ENCODE peak calls at places on chromosomes 5 and 9, in eight cellular contexts. One of them, this sample, is unnamed.

GRCh38 chr9:136050706-136051567 is 44.2 kb downstream of the NACC2 start:
- DNase-seq in breast epithelium: peak; percentile 17
- DNase-seq in neural crest cell: peak; percentile 28
- DNase-seq in SK-N-SH: peak; percentile 81
- DNase-seq in sigmoid colon: peak; percentile 60
- DNase-seq in AG09309: no peak
- DNase-seq in type B pancreatic cell: peak; percentile 73
- DNase-seq in choroid plexus epithelial cell: no peak
- DNase-seq in this sample: peak; percentile 17

GRCh38 chr5:126736141-126736540 is 40.8 kb upstream of the LMNB1 start:
- DNase-seq in breast epithelium: no peak
- DNase-seq in neural crest cell: no peak
- DNase-seq in SK-N-SH: no peak
- DNase-seq in sigmoid colon: no peak
- DNase-seq in AG09309: no peak
- DNase-seq in type B pancreatic cell: no peak
- DNase-seq in choroid plexus epithelial cell: no peak
- DNase-seq in this sample: no peak

GRCh38 chr9:106560540-106560939 is 302.4 kb upstream of the ZNF462 start:
- DNase-seq in breast epithelium: no peak
- DNase-seq in neural crest cell: no peak
- DNase-seq in SK-N-SH: no peak
- DNase-seq in sigmoid colon: no peak
- DNase-seq in AG09309: no peak
- DNase-seq in type B pancreatic cell: no peak
- DNase-seq in choroid plexus epithelial cell: no peak
- DNase-seq in this sample: no peak

GRCh38 chr5:156883316-156883875 is 33.3 kb downstream of the PPP1R2B start:
- DNase-seq in breast epithelium: no peak
- DNase-seq in neural crest cell: no peak
- DNase-seq in SK-N-SH: no peak
- DNase-seq in sigmoid colon: no peak
- DNase-seq in AG09309: no peak
- DNase-seq in type B pancreatic cell: no peak
- DNase-seq in choroid plexus epithelial cell: no peak
- DNase-seq in this sample: no peak

GRCh38 chr5:5702934-5703333 is 280.5 kb downstream of the ICE1 start:
- DNase-seq in breast epithelium: no peak
- DNase-seq in neural crest cell: no peak
- DNase-seq in SK-N-SH: no peak
- DNase-seq in sigmoid colon: no peak
- DNase-seq in AG09309: no peak
- DNase-seq in type B pancreatic cell: no peak
- DNase-seq in choroid plexus epithelial cell: no peak
- DNase-seq in this sample: no peak

GRCh38 chr5:1182633-1183423 is 18.6 kb upstream of the SLC6A19 start:
- DNase-seq in breast epithelium: no peak
- DNase-seq in neural crest cell: peak; percentile 44
- DNase-seq in SK-N-SH: no peak
- DNase-seq in sigmoid colon: no peak
- DNase-seq in AG09309: no peak
- DNase-seq in type B pancreatic cell: no peak
- DNase-seq in choroid plexus epithelial cell: no peak
- DNase-seq in this sample: peak; percentile 63

GRCh38 chr9:3857673-3858072 is 331.9 kb upstream of the RFX3 start:
- DNase-seq in breast epithelium: no peak
- DNase-seq in neural crest cell: no peak
- DNase-seq in SK-N-SH: no peak
- DNase-seq in sigmoid colon: no peak
- DNase-seq in AG09309: no peak
- DNase-seq in type B pancreatic cell: no peak
- DNase-seq in choroid plexus epithelial cell: no peak
- DNase-seq in this sample: no peak

GRCh38 chr9:129501771-129502324 is 119.1 kb downstream of the C9orf50 start:
- DNase-seq in breast epithelium: no peak
- DNase-seq in neural crest cell: no peak
- DNase-seq in SK-N-SH: no peak
- DNase-seq in sigmoid colon: peak; percentile 76
- DNase-seq in AG09309: no peak
- DNase-seq in type B pancreatic cell: no peak
- DNase-seq in choroid plexus epithelial cell: peak; percentile 67
- DNase-seq in this sample: no peak

GRCh38 chr5:134100283-134101011 is 14.0 kb upstream of the TCF7 start:
- DNase-seq in breast epithelium: no peak
- DNase-seq in neural crest cell: no peak
- DNase-seq in SK-N-SH: peak; percentile 45
- DNase-seq in sigmoid colon: no peak
- DNase-seq in AG09309: no peak
- DNase-seq in type B pancreatic cell: no peak
- DNase-seq in choroid plexus epithelial cell: peak; percentile 83
- DNase-seq in this sample: no peak

GRCh38 chr9:112112941-112113399 is 62.1 kb downstream of the SUSD1 start:
- DNase-seq in breast epithelium: no peak
- DNase-seq in neural crest cell: no peak
- DNase-seq in SK-N-SH: peak; percentile 24
- DNase-seq in sigmoid colon: no peak
- DNase-seq in AG09309: no peak
- DNase-seq in type B pancreatic cell: no peak
- DNase-seq in choroid plexus epithelial cell: peak; percentile 47
- DNase-seq in this sample: peak; percentile 23

GRCh38 chr9:112112519-112112918 is 62.6 kb downstream of the SUSD1 start:
- DNase-seq in breast epithelium: no peak
- DNase-seq in neural crest cell: no peak
- DNase-seq in SK-N-SH: no peak
- DNase-seq in sigmoid colon: no peak
- DNase-seq in AG09309: peak; percentile 73
- DNase-seq in type B pancreatic cell: no peak
- DNase-seq in choroid plexus epithelial cell: peak; percentile 78
- DNase-seq in this sample: peak; percentile 72

GRCh38 chr9:112115109-112115508 is 60.0 kb downstream of the SUSD1 start:
- DNase-seq in breast epithelium: no peak
- DNase-seq in neural crest cell: no peak
- DNase-seq in SK-N-SH: no peak
- DNase-seq in sigmoid colon: no peak
- DNase-seq in AG09309: no peak
- DNase-seq in type B pancreatic cell: no peak
- DNase-seq in choroid plexus epithelial cell: no peak
- DNase-seq in this sample: no peak

GRCh38 chr9:112119225-112120045 is 55.7 kb downstream of the SUSD1 start:
- DNase-seq in breast epithelium: no peak
- DNase-seq in neural crest cell: no peak
- DNase-seq in SK-N-SH: no peak
- DNase-seq in sigmoid colon: no peak
- DNase-seq in AG09309: no peak
- DNase-seq in type B pancreatic cell: no peak
- DNase-seq in choroid plexus epithelial cell: peak; percentile 7
- DNase-seq in this sample: no peak

DNA sequence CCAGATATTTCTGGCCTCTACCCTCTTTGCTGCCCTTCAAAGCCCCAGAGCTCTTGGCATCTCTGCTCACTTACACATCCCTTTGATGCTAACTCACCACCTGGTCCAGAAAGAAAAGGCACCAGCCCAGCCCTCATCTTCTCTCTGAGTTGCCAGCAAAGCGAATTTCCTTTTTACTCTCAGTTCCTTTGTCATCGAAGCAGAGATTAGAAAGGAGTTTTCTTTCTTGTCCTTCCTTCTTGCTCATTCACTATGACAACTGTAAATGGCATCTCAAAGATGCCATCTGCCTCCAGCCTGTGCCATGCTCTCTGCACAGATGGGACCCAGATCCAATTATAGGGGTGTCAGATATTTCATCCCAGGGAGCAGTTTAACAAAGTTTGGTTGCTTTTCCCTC is 59.1 kb downstream of the SUSD1 start:
- DNase-seq in breast epithelium: no peak
- DNase-seq in neural crest cell: no peak
- DNase-seq in SK-N-SH: no peak
- DNase-seq in sigmoid colon: no peak
- DNase-seq in AG09309: no peak
- DNase-seq in type B pancreatic cell: no peak
- DNase-seq in choroid plexus epithelial cell: no peak
- DNase-seq in this sample: no peak
- TF ChIP-seq CTCF in breast epithelium: no peak
- TF ChIP-seq CTCF in neural crest cell: no peak
- TF ChIP-seq CTCF in SK-N-SH: no peak
- TF ChIP-seq CTCF in sigmoid colon: no peak
- TF ChIP-seq CTCF in AG09309: no peak
- TF ChIP-seq CTCF in type B pancreatic cell: no peak
- TF ChIP-seq CTCF in choroid plexus epithelial cell: no peak
- TF ChIP-seq CTCF in this sample: no peak

DNA sequence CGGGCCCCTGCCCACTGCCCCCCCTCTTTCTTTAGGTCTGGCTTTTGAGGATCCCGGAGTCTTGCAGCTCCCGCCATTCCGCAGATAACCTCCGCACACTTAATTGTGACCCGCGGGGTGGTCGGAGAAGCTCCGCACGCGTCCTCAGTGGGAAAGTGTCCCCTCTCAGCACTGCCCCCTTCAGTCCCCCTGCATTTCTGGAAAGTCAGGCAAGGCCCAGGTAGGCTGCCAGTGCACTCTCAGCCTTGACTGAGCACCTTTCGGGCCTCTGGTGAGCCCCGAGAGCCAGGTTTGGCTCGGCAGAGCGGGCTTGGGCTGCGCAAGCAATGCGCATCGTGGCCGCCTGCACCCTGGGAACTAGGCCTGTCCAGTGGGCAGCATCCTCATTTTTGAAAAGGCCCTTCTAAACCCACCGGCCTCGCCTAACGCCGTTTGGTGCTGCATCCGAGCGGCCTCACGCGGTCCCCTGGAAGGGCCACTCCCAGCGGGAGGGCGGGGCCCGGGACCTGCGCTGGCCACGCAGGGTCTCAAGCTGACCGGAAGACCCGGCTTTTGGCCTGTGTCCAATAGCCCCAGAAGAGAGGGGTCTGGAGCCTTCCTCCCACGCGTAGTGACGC is 6.7 kb upstream of the DMRT3 start:
- DNase-seq in breast epithelium: no peak
- DNase-seq in neural crest cell: no peak
- DNase-seq in SK-N-SH: no peak
- DNase-seq in sigmoid colon: no peak
- DNase-seq in AG09309: no peak
- DNase-seq in type B pancreatic cell: no peak
- DNase-seq in choroid plexus epithelial cell: no peak
- DNase-seq in this sample: no peak
- TF ChIP-seq CTCF in breast epithelium: no peak
- TF ChIP-seq CTCF in neural crest cell: no peak
- TF ChIP-seq CTCF in SK-N-SH: no peak
- TF ChIP-seq CTCF in sigmoid colon: no peak
- TF ChIP-seq CTCF in AG09309: no peak
- TF ChIP-seq CTCF in type B pancreatic cell: no peak
- TF ChIP-seq CTCF in choroid plexus epithelial cell: no peak
- TF ChIP-seq CTCF in this sample: no peak

DNA sequence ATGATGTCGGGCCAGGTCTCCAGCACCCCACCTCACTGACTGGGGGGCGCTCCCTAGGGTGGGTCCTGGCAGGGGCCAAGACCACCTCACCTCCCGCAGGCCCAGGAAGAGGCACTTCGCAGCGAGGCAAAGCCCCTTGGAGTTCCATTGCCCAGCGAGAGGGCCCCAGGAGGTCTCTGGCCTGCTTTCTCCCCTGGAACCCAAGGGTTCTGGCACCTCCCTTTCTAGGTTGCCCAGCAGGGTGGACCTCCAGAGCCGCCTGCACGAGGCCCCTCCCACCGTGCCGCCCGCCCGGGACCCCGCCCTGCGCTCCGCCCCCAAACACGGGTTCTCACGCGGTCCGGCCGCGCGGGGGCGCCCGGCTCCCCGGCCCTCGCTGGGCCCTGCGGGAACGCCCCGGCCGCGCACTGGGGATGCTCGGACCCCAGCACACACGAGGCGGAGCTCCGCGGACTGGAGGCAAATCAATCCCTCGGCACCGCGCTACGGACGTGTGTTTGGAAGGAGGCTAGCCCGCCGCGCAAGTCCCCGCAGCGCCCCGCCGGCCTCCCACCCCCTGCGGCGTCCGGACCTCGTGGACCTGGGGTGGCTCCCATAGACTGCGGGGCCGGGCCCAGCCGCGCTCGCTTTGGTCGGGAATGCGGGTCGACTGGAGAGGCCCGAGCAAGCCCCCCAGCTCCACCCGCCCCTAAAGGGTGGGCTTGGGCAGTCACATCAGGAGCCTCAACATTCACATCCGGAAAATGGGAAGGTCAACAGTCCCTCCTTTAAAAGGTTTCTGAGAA is 99.5 kb upstream of the LMX1B start:
- DNase-seq in breast epithelium: no peak
- DNase-seq in neural crest cell: peak; percentile 85
- DNase-seq in SK-N-SH: peak; percentile 92
- DNase-seq in sigmoid colon: peak; percentile 70
- DNase-seq in AG09309: no peak
- DNase-seq in type B pancreatic cell: no peak
- DNase-seq in choroid plexus epithelial cell: peak; percentile 36
- DNase-seq in this sample: peak; percentile 83
- TF ChIP-seq CTCF in breast epithelium: no peak
- TF ChIP-seq CTCF in neural crest cell: peak; percentile 66
- TF ChIP-seq CTCF in SK-N-SH: peak; percentile 40
- TF ChIP-seq CTCF in sigmoid colon: no peak
- TF ChIP-seq CTCF in AG09309: peak; percentile 24
- TF ChIP-seq CTCF in type B pancreatic cell: peak; percentile 77
- TF ChIP-seq CTCF in choroid plexus epithelial cell: peak; percentile 16
- TF ChIP-seq CTCF in this sample: peak; percentile 50

DNA sequence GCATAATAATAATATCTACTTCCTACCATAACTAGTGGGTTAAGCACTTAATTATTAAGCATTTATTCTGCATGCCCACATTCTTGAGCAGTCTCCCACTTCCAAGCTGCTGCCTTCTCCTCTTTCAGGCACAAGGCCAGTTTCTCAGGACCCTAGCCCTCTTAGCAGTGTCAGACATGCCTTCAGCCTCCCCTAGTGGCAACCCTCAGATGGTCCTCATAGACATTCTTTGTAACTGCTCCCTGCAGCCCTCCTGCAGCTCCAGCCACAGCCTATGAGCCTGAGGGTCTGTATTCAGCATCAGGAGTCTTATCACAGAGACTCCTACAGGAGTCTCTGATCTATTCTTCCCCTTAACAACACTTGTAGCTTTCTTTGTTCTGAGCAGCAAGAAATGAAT is 3.8 kb downstream of the IL9 start:
- DNase-seq in breast epithelium: no peak
- DNase-seq in neural crest cell: peak; percentile 18
- DNase-seq in SK-N-SH: no peak
- DNase-seq in sigmoid colon: no peak
- DNase-seq in AG09309: no peak
- DNase-seq in type B pancreatic cell: no peak
- DNase-seq in choroid plexus epithelial cell: peak; percentile 15
- DNase-seq in this sample: peak; percentile 74
- TF ChIP-seq CTCF in breast epithelium: no peak
- TF ChIP-seq CTCF in neural crest cell: peak; percentile 46
- TF ChIP-seq CTCF in SK-N-SH: peak; percentile 42
- TF ChIP-seq CTCF in sigmoid colon: no peak
- TF ChIP-seq CTCF in AG09309: no peak
- TF ChIP-seq CTCF in type B pancreatic cell: peak; percentile 65
- TF ChIP-seq CTCF in choroid plexus epithelial cell: peak; percentile 38
- TF ChIP-seq CTCF in this sample: peak; percentile 24

GRCh38 chr9:81522721-81523551 is 166.4 kb downstream of the TLE1 start:
- DNase-seq in breast epithelium: no peak
- DNase-seq in neural crest cell: no peak
- DNase-seq in SK-N-SH: peak; percentile 55
- DNase-seq in sigmoid colon: no peak
- DNase-seq in AG09309: peak; percentile 35
- DNase-seq in type B pancreatic cell: no peak
- DNase-seq in choroid plexus epithelial cell: peak; percentile 83
- DNase-seq in this sample: peak; percentile 78
- TF ChIP-seq CTCF in breast epithelium: peak; percentile 57
- TF ChIP-seq CTCF in neural crest cell: peak; percentile 75
- TF ChIP-seq CTCF in SK-N-SH: peak; percentile 80
- TF ChIP-seq CTCF in sigmoid colon: peak; percentile 58
- TF ChIP-seq CTCF in AG09309: peak; percentile 62
- TF ChIP-seq CTCF in type B pancreatic cell: peak; percentile 76
- TF ChIP-seq CTCF in choroid plexus epithelial cell: peak; percentile 78
- TF ChIP-seq CTCF in this sample: peak; percentile 80